ENCODE peak calls at places on chromosomes 3 and 15, in four cellular contexts. N is naive thymus-derived CD4-positive, alpha-beta T cell; D is upper lobe of right lung; E is cardiac muscle cell. X is an unnamed sample.

GRCh38 chr15:63891079-63891762 is 57.5 kb upstream of the HERC1 start:
- DNase-seq in N (peak), D (peak), E (peak), X (peak)

GRCh38 chr15:28021281-28022039 is 77.7 kb downstream of the OCA2 start:
- DNase-seq in N (no peak), D (peak), E (peak), X (peak)

GRCh38 chr3:60594025-60594424 is 657.2 kb downstream of the FHIT start:
- DNase-seq in N (no peak), D (peak), E (peak), X (peak)

GRCh38 chr15:41966414-41966812 is 5.9 kb downstream of the EHD4 start:
- DNase-seq in N (no peak), D (no peak), E (no peak), X (no peak)

GRCh38 chr3:59541352-59541751 is 491.5 kb upstream of the CFAP20DC start:
- DNase-seq in N (no peak), D (no peak), E (no peak), X (no peak)

GRCh38 chr3:107969994-107970896 is 120.6 kb downstream of the CD47 start:
- DNase-seq in N (no peak), D (no peak), E (no peak), X (no peak)

GRCh38 chr3:113141543-113141942 is 69.8 kb upstream of the BOC start:
- DNase-seq in N (no peak), D (no peak), E (no peak), X (no peak)

GRCh38 chr3:33687406-33688010 is 30.5 kb downstream of the CLASP2 start:
- DNase-seq in N (no peak), D (no peak), E (no peak), X (no peak)

GRCh38 chr15:29708519-29708918 is 113.7 kb downstream of the TJP1 start:
- DNase-seq in N (no peak), D (no peak), E (no peak), X (no peak)

GRCh38 chr15:66860844-66861243 is 158.8 kb downstream of the SMAD6 start:
- DNase-seq in N (no peak), D (no peak), E (no peak), X (no peak)

DNA sequence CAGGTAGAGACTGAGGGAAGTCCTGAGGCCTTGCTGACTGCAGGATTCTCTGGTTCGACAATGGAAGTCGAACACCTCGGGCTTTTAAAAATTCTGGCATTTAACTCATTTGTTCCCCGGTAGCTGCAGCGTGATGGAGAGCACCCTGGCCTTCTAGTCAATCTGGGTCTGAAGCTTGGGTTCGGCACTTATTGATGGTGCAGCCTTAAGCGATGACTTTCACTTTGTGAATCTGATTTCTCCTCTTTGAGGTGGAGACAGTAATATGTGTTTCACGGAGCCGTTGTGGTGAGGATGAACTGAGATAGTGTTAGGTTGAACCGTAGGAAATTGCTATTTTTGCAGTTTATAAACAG is 621 bp upstream of the PARP6 start:
- DNase-seq in N (no peak), D (no peak), E (no peak), X (no peak)
- H3K4me3 ChIP-seq in N (peak), D (peak), E (peak), X (peak)

DNA sequence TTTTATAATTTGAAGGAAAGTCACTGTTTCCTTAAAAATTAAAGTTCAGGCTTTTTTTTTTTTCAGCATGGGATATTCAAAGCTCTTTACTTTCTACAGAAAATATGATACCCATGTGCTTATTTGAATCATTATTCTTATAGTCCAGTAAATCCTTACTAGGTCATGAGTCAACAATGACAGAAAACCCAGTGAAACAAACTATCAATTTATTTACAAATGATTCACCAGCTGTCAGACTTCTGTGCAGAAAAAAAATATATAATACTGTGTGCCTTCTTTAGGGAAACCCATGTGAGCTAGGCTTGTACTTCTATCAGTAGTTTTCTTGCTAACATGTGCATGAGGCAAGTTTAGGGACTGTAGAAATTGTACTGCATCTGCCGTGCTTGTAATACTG is 1.2 kb downstream of the ACP3 start:
- DNase-seq in N (no peak), D (no peak), E (no peak), X (no peak)
- H3K4me3 ChIP-seq in N (no peak), D (peak), E (peak), X (peak)

GRCh38 chr15:68423359-68424028 is 8.5 kb downstream of the ITGA11 start:
- DNase-seq in N (no peak), D (no peak), E (no peak), X (no peak)
- H3K4me3 ChIP-seq in N (no peak), D (no peak), E (no peak), X (no peak)

DNA sequence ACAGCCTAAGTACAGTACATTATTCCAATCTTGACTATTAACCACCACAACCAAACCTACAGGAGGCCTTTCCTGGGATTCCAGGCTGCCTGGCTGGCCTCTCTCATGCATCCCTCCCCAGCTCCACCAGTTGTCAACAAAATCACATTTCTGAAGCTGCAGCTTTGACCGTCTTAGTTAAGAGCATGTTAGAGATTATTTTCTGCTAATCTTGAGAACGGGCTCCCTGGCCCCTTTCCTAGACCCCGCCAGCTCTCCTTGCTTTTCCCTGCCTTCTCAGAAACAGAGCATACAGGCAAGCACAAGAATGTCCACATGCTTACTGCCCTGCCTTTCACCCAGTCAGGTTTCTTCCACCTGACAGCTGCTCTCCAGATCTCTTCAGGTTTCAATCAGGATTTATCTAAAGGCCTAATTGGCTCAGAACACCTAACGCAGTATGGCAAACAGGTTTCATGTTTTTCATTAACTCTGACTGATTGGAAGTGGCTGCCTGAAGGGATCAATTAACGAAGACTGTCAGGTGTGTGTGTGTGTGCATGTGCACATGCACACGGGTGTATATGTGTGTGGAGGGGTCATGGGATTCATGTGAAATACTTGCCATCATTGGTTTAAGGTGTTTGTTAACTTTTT is 12.3 kb downstream of the KY start:
- DNase-seq in N (no peak), D (no peak), E (peak), X (no peak)
- H3K4me3 ChIP-seq in N (no peak), D (no peak), E (no peak), X (no peak)

DNA sequence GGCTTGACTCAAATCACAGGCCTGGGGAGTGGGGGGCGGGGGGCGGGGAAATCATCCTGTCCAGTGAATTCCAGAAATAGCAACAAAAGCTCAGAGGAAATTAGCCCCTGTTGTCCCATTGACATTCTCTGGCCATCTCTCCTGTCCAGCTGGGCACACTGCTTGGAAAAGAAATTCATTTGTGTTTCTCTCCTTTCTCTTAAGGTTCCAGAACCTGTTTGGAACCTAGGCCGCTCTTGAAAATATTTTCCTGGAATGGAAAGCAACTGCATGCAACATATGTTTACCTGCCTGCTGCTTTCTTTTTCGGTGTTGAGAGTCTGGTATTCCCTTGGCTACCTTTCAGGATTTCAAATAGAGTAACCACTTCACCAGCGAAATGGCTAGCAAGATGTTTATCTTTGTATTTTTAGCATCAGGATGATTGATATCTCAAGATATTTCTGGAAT is 169.0 kb downstream of the GHSR start:
- DNase-seq in N (no peak), D (no peak), E (no peak), X (no peak)
- H3K4me3 ChIP-seq in N (no peak), D (no peak), E (no peak), X (no peak)

X was measured in lower lobe of right lung.